ENCODE peak calls at places on chromosome 11, in seven cellular contexts. T, B, J, O, I, K and S are unnamed samples.

GRCh38 chr11:18322818-18323570 is 627 bp downstream of the GTF2H1 start:
- DNase-seq in B (no peak), I (no peak), O (no peak), K (peak; percentile 19), J (no peak), T (no peak), S (no peak)

GRCh38 chr11:84894666-84895065 is 732.5 kb downstream of the DLG2 start:
- DNase-seq in K (no peak), B (no peak), J (no peak), T (no peak), O (no peak), I (no peak), S (no peak)

GRCh38 chr11:121608545-121609098 is 155.9 kb upstream of the SORL1-AS1 start:
- DNase-seq in K (no peak), T (no peak), O (no peak), B (no peak), I (no peak), J (no peak), S (no peak)

GRCh38 chr11:74069146-74070046 is 60.5 kb upstream of the UCP3 start:
- DNase-seq in K (peak; percentile 30), I (peak; percentile 39), B (no peak), T (no peak), J (no peak), O (peak; percentile 38), S (no peak)

GRCh38 chr11:97908354-97908753 is 1112.4 kb upstream of the CNTN5 start:
- DNase-seq in J (no peak), T (no peak), O (no peak), B (no peak), I (no peak), K (no peak), S (no peak)

GRCh38 chr11:15114501-15115475 is at the start of gene INSC:
- DNase-seq in J (peak; percentile 31), O (no peak), K (no peak), I (no peak), B (no peak), T (no peak), S (no peak)

GRCh38 chr11:25891960-25892359 is 440.0 kb upstream of the ANO3 start:
- DNase-seq in B (no peak), T (no peak), I (no peak), J (no peak), K (no peak), O (no peak), S (no peak)

GRCh38 chr11:29019960-29020683 is 911.9 kb downstream of the METTL15 start:
- DNase-seq in T (no peak), K (peak; percentile 50), I (no peak), B (no peak), J (no peak), O (no peak), S (no peak)

GRCh38 chr11:107496011-107496410 is 38.4 kb upstream of the CWF19L2 start:
- DNase-seq in J (no peak), O (peak; percentile 38), B (no peak), I (no peak), T (no peak), K (peak; percentile 22), S (no peak)

GRCh38 chr11:82105331-82105992 is 628.2 kb downstream of the FAM181B start:
- DNase-seq in O (no peak), T (no peak), K (no peak), J (no peak), B (no peak), I (no peak), S (no peak)

GRCh38 chr11:3123761-3124733 is 41.1 kb downstream of the OSBPL5 start:
- DNase-seq in T (peak; percentile 97), J (peak; percentile 74), O (peak; percentile 70), K (peak; percentile 92), B (no peak), I (peak; percentile 93), S (no peak)

GRCh38 chr11:45468265-45468856 is 182.2 kb upstream of the SYT13 start:
- DNase-seq in J (no peak), B (no peak), T (no peak), O (no peak), K (no peak), I (no peak), S (no peak)

GRCh38 chr11:11748706-11749365 is 92.9 kb upstream of the USP47 start:
- DNase-seq in K (peak; percentile 70), T (no peak), J (no peak), I (no peak), B (no peak), O (no peak), S (no peak)

GRCh38 chr11:119108151-119108856 is 1.2 kb downstream of the C2CD2L start:
- DNase-seq in T (no peak), I (no peak), B (no peak), O (no peak), J (no peak), K (peak; percentile 71), S (no peak)

GRCh38 chr11:116275634-116276033 is 497.2 kb downstream of the BUD13 start:
- DNase-seq in J (no peak), O (no peak), I (no peak), T (no peak), K (peak; percentile 22), B (no peak), S (no peak)

GRCh38 chr11:67285541-67286498 is 3.3 kb upstream of the ANKRD13D start:
- DNase-seq in I (no peak), B (no peak), K (no peak), T (peak; percentile 67), O (no peak), J (peak; percentile 23), S (peak; percentile 67)

GRCh38 chr11:82523141-82523540 is 210.5 kb downstream of the FAM181B start:
- DNase-seq in B (no peak), O (no peak), J (no peak), I (peak; percentile 13), T (peak; percentile 71), K (no peak), S (no peak)

GRCh38 chr11:107139396-107139795 is 121.1 kb upstream of the GUCY1A2 start:
- DNase-seq in O (no peak), J (no peak), B (no peak), I (no peak), T (no peak), K (no peak), S (no peak)

GRCh38 chr11:65778901-65779668 is 1.7 kb downstream of the AP5B1 start:
- DNase-seq in J (no peak), K (no peak), B (no peak), I (no peak), O (no peak), T (peak; percentile 61), S (no peak)

GRCh38 chr11:19913236-19913892 is 200.7 kb downstream of the NAV2 start:
- DNase-seq in O (no peak), J (no peak), T (no peak), I (no peak), K (peak; percentile 40), B (no peak), S (no peak)

GRCh38 chr11:77147036-77147315 is 18.9 kb downstream of the MYO7A start:
- DNase-seq in O (no peak), J (no peak), K (no peak), T (no peak), I (no peak), B (no peak), S (no peak)

GRCh38 chr11:77146261-77147035 is 18.4 kb downstream of the MYO7A start:
- DNase-seq in I (no peak), O (no peak), J (peak; percentile 9), B (no peak), K (no peak), T (no peak), S (no peak)

GRCh38 chr11:77148963-77149715 is 21.1 kb downstream of the MYO7A start:
- DNase-seq in K (no peak), J (no peak), O (no peak), T (no peak), I (no peak), B (no peak), S (no peak)

GRCh38 chr11:77149716-77150392 is 21.8 kb downstream of the MYO7A start:
- DNase-seq in T (no peak), I (no peak), B (no peak), K (no peak), O (no peak), J (no peak), S (no peak)

GRCh38 chr11:77147668-77148321 is 19.7 kb downstream of the MYO7A start:
- DNase-seq in I (no peak), K (no peak), T (no peak), J (no peak), O (no peak), B (peak; percentile 22), S (no peak)
- TF ChIP-seq CTCF in I (no peak), K (no peak), T (no peak), J (no peak), O (no peak), B (no peak), S (no peak)

GRCh38 chr11:36822829-36823228 is 224.8 kb upstream of the RAG2 start:
- DNase-seq in O (no peak), I (no peak), B (no peak), K (no peak), J (no peak), T (no peak), S (no peak)

GRCh38 chr11:36817336-36817965 is 219.4 kb upstream of the RAG2 start:
- DNase-seq in I (no peak), K (peak; percentile 44), O (no peak), B (no peak), T (no peak), J (no peak), S (no peak)

GRCh38 chr11:36818410-36818809 is 220.4 kb upstream of the RAG2 start:
- DNase-seq in I (no peak), J (no peak), O (no peak), K (no peak), T (no peak), B (no peak), S (no peak)
- TF ChIP-seq CTCF in I (no peak), J (no peak), O (peak; percentile 18), K (no peak), T (no peak), B (no peak), S (no peak)

GRCh38 chr11:27179334-27179733 is 138.7 kb downstream of the BBOX1 start:
- DNase-seq in T (no peak), J (no peak), I (no peak), K (no peak), O (no peak), B (no peak), S (no peak)

GRCh38 chr11:27187075-27187847 is 146.6 kb downstream of the BBOX1 start:
- DNase-seq in T (no peak), K (no peak), J (no peak), O (no peak), B (no peak), I (no peak), S (no peak)

GRCh38 chr11:27187848-27188621 is 147.4 kb downstream of the BBOX1 start:
- DNase-seq in B (no peak), T (no peak), O (no peak), J (no peak), I (no peak), K (no peak), S (no peak)

GRCh38 chr11:27183672-27184457 is 143.2 kb downstream of the BBOX1 start:
- DNase-seq in B (no peak), I (no peak), O (peak; percentile 38), T (peak; percentile 74), J (no peak), K (peak; percentile 59), S (no peak)

GRCh38 chr11:27184458-27185312 is 144.1 kb downstream of the BBOX1 start:
- DNase-seq in J (no peak), B (no peak), I (no peak), O (no peak), T (no peak), K (peak; percentile 69), S (no peak)
- TF ChIP-seq CTCF in J (no peak), B (no peak), I (no peak), O (no peak), T (no peak), K (no peak), S (no peak)

GRCh38 chr11:70296681-70297080 is 26.2 kb downstream of the PPFIA1 start:
- DNase-seq in J (no peak), K (no peak), B (no peak), T (peak; percentile 4), I (no peak), O (no peak), S (no peak)
- TF ChIP-seq CTCF in J (no peak), K (no peak), B (no peak), T (no peak), I (no peak), O (no peak), S (no peak)